ENCODE peak calls at places on chromosomes 5 and 9, in eight cellular contexts. S is H1, Z is transverse colon, H is spleen, E is breast epithelium, D is uterus, W is prostate gland, A is heart left ventricle. U is an unnamed sample. For H3K4me1, the result is how much of the 10 kb centered on the place peaks cover.

GRCh38 chr5:14032944-14033343 is 88.5 kb upstream of the DNAH5 start:
- DNase-seq in A (no peak), H (no peak), S (no peak), E (no peak), Z (no peak), D (no peak), W (no peak), U (no peak)

GRCh38 chr5:177023247-177023703 is 779 bp downstream of the ZNF346 start:
- DNase-seq in H (no peak), Z (no peak), S (no peak), A (no peak), E (no peak), W (no peak), D (no peak), U (no peak)

GRCh38 chr9:83639266-83639665 is 16.3 kb downstream of the IDNK start:
- DNase-seq in H (no peak), W (no peak), D (no peak), E (no peak), Z (no peak), A (no peak), S (no peak), U (no peak)

GRCh38 chr5:136070486-136071285 is 41.9 kb downstream of the TGFBI start:
- DNase-seq in S (no peak), D (no peak), W (no peak), Z (no peak), E (no peak), H (no peak), A (peak), U (no peak)

GRCh38 chr9:101479337-101480045 is 43.9 kb upstream of the ALDOB start:
- DNase-seq in A (no peak), E (peak), D (no peak), Z (peak), S (no peak), H (no peak), W (peak), U (peak)

GRCh38 chr5:143554194-143554717 is 150.8 kb upstream of the NR3C1 start:
- DNase-seq in H (no peak), W (no peak), A (no peak), S (no peak), E (no peak), Z (no peak), D (no peak), U (no peak)

GRCh38 chr5:59416441-59416840 is 477.1 kb downstream of the PDE4D start:
- DNase-seq in Z (no peak), A (no peak), H (no peak), S (no peak), E (no peak), D (no peak), W (no peak), U (no peak)

GRCh38 chr5:133369161-133369783 is 243.1 kb downstream of the FSTL4 start:
- DNase-seq in E (no peak), Z (no peak), W (no peak), D (no peak), S (no peak), H (no peak), A (no peak), U (no peak)

DNA sequence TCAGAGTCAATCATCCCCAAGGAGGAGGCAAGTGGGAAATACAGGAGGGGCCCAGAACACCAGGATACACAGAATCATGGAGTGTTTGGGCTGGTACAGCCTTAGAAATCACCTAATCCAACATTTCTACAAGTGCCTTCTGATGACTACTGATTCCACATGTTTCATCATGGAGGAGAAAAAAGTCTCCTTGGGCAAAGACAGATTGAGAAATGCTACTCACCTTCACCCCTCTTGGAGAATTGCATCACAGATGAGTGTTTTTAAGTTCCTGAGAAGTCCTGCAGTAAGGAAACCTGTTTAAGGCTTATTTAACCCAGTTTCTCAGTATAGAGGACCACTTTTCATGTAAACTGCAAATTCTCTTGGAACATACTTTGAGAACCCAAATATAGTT is 2.2 kb upstream of the SLIT3 start:
- DNase-seq in D (no peak), A (no peak), S (no peak), E (no peak), Z (no peak), W (no peak), H (no peak), U (no peak)
- H3K4me3 ChIP-seq in D (no peak), A (no peak), S (no peak), E (no peak), Z (no peak), W (no peak), H (no peak), U (no peak)

GRCh38 chr5:129077433-129078075 is 17.0 kb upstream of the ISOC1 start:
- DNase-seq in H (no peak), S (no peak), Z (no peak), D (no peak), W (no peak), E (no peak), A (no peak), U (no peak)

GRCh38 chr5:129078660-129079059 is 15.9 kb upstream of the ISOC1 start:
- DNase-seq in E (no peak), S (no peak), H (no peak), A (no peak), Z (no peak), D (no peak), W (no peak), U (no peak)

GRCh38 chr5:129082225-129083136 is 12.1 kb upstream of the ISOC1 start:
- DNase-seq in E (no peak), A (no peak), Z (no peak), H (no peak), W (no peak), D (no peak), S (no peak), U (no peak)

GRCh38 chr5:129078247-129078646 is 16.3 kb upstream of the ISOC1 start:
- DNase-seq in A (no peak), E (no peak), Z (no peak), W (no peak), D (no peak), S (no peak), H (no peak), U (no peak)

GRCh38 chr5:129079496-129079895 is 15.1 kb upstream of the ISOC1 start:
- DNase-seq in Z (no peak), S (no peak), E (no peak), H (no peak), A (no peak), D (no peak), W (no peak), U (no peak)
- TF ChIP-seq POLR2A in Z (no peak), S (no peak), E (no peak), H (no peak), A (no peak), D (no peak), W (no peak), U (no peak)

GRCh38 chr5:7616897-7617296 is 221.0 kb downstream of the ADCY2 start:
- DNase-seq in Z (no peak), A (no peak), E (no peak), S (no peak), H (no peak), W (no peak), D (no peak), U (no peak)
- H3K4me1 ChIP-seq in Z (under half), A (under half), E (under half), S (under half), H (under half), W (under half), D (under half), U (under half)

DNA sequence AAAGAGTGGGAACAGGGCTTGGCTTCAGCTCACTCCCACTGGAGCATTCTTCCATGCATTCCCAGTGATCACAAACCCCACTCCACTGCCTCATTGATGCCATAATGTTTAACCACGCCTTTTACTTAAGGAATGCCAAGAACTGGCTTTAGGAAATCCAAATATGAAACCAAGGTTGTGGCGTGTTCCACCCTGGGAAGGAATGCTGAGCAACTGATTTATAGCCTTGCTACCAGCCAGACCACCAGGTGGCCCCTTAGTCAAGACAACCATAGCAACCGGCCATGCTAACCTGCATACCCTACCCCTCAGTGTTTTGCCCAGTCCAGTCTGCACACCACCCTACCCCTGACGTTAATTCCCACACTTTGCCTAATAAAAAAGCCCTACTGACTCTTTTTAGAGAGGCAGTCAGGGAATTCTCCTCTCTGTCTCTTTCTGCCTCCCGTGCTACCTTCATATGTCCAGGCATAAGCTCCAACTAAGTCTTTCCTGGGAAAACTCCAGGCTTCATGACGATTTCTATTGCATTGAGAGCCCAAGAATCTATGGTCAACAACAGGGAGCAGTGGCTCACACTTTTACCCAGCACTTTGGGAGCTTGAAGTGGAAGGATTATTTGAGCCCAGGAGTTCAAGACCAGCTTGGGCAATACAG is 27.0 kb upstream of the PRRC2B start:
- DNase-seq in E (no peak), A (peak), D (no peak), S (peak), Z (peak), W (no peak), H (no peak), U (peak)
- H3K4me3 ChIP-seq in E (no peak), A (no peak), D (no peak), S (no peak), Z (no peak), W (no peak), H (no peak), U (no peak)

GRCh38 chr5:15376088-15376487 is 123.9 kb upstream of the FBXL7 start:
- DNase-seq in D (no peak), A (no peak), Z (no peak), E (no peak), W (no peak), H (no peak), S (no peak), U (no peak)
- TF ChIP-seq POLR2A in D (no peak), A (no peak), Z (no peak), E (no peak), W (no peak), H (no peak), S (no peak), U (no peak)

DNA sequence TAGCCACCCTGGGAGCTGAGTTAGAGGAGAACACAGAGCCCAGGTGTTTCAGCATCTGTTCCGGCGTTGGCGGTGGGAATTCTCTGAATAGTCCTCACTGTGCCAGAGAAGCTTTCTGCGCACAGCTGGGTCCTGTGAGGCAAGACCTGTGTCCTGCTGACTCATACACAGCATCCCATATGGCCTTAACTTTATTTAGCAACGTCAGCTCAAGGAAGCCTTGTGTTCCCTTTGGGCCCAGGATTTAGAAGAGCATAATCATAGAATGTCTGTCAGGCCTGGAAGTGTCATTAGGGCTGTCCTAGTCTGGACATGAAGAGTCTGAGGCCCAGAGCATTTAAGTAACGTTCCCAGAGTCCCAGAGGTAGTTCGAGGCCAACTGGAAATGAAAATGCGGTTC is 188.6 kb upstream of the DMRT1 start:
- DNase-seq in Z (peak), W (no peak), E (no peak), D (no peak), H (no peak), S (no peak), A (peak), U (no peak)
- H3K4me1 ChIP-seq in Z (under half), W (under half), E (under half), D (under half), H (under half), S (under half), A (half or more), U (under half)

U was measured in Peyer's patch.